ENCODE peak calls at places on chromosome 1, in four cellular contexts. One of them, this sample, is unnamed.
A peak's percentile ranks its signal among the peaks of the same experiment; 100 is the strongest.

GRCh38 chr1:22531251-22531650 is 32.0 kb upstream of the EPHA8 start:
- DNase-seq in heart right ventricle: no peak
- DNase-seq in HL-60: no peak
- DNase-seq in IMR-90: no peak
- DNase-seq in this sample: no peak

GRCh38 chr1:184110253-184111204 is 59.0 kb downstream of the TSEN15 start:
- DNase-seq in HL-60: no peak
- DNase-seq in heart right ventricle: no peak
- DNase-seq in IMR-90: no peak
- DNase-seq in this sample: no peak

GRCh38 chr1:93353286-93353685 is 7.6 kb downstream of the DR1 start:
- DNase-seq in heart right ventricle: no peak
- DNase-seq in IMR-90: no peak
- DNase-seq in HL-60: no peak
- DNase-seq in this sample: no peak

GRCh38 chr1:54188291-54188690 is 11.5 kb downstream of the CYB5RL start:
- DNase-seq in IMR-90: peak; percentile 56
- DNase-seq in heart right ventricle: no peak
- DNase-seq in HL-60: no peak
- DNase-seq in this sample: no peak

GRCh38 chr1:62068302-62068936 is 126.2 kb upstream of the L1TD1 start:
- DNase-seq in HL-60: no peak
- DNase-seq in heart right ventricle: no peak
- DNase-seq in IMR-90: no peak
- DNase-seq in this sample: no peak

GRCh38 chr1:89908993-89909436 is 85.9 kb upstream of the ZNF326 start:
- DNase-seq in heart right ventricle: no peak
- DNase-seq in IMR-90: peak; percentile 79
- DNase-seq in HL-60: peak; percentile 25
- DNase-seq in this sample: peak; percentile 74

GRCh38 chr1:201713093-201713810 is 115.7 kb upstream of the IPO9 start:
- DNase-seq in HL-60: peak; percentile 21
- DNase-seq in IMR-90: peak; percentile 99
- DNase-seq in heart right ventricle: peak; percentile 91
- DNase-seq in this sample: peak; percentile 94

GRCh38 chr1:223712856-223713494 is 636 bp downstream of the CAPN2 start:
- DNase-seq in heart right ventricle: peak; percentile 58
- DNase-seq in HL-60: no peak
- DNase-seq in IMR-90: no peak
- DNase-seq in this sample: no peak

GRCh38 chr1:177472567-177472966 is 301.8 kb downstream of the BRINP2 start:
- DNase-seq in heart right ventricle: no peak
- DNase-seq in HL-60: no peak
- DNase-seq in IMR-90: no peak
- DNase-seq in this sample: peak; percentile 55

GRCh38 chr1:161180643-161181042 is 3.3 kb upstream of the B4GALT3 start:
- DNase-seq in HL-60: no peak
- DNase-seq in IMR-90: no peak
- DNase-seq in heart right ventricle: no peak
- DNase-seq in this sample: no peak

GRCh38 chr1:22418852-22419480 is 32.7 kb upstream of the ZBTB40 start:
- DNase-seq in IMR-90: peak; percentile 59
- DNase-seq in HL-60: no peak
- DNase-seq in heart right ventricle: no peak
- DNase-seq in this sample: no peak

GRCh38 chr1:54464477-54465146 is 58.4 kb upstream of the SSBP3 start:
- DNase-seq in HL-60: peak; percentile 82
- DNase-seq in IMR-90: peak; percentile 24
- DNase-seq in heart right ventricle: no peak
- DNase-seq in this sample: no peak

GRCh38 chr1:92842082-92843045 is 10.5 kb downstream of the RPL5 start:
- DNase-seq in heart right ventricle: no peak
- DNase-seq in IMR-90: no peak
- DNase-seq in HL-60: no peak
- DNase-seq in this sample: no peak

GRCh38 chr1:222554177-222554576 is 6.3 kb upstream of the HHIPL2 start:
- DNase-seq in heart right ventricle: no peak
- DNase-seq in IMR-90: no peak
- DNase-seq in HL-60: no peak
- DNase-seq in this sample: no peak

GRCh38 chr1:210695041-210695440 is 366.3 kb downstream of the HHAT start:
- DNase-seq in HL-60: no peak
- DNase-seq in IMR-90: peak; percentile 32
- DNase-seq in heart right ventricle: no peak
- DNase-seq in this sample: no peak

GRCh38 chr1:167599839-167600581 is 30.0 kb upstream of the RCSD1 start:
- DNase-seq in IMR-90: peak; percentile 22
- DNase-seq in heart right ventricle: no peak
- DNase-seq in HL-60: peak; percentile 52
- DNase-seq in this sample: peak; percentile 63

GRCh38 chr1:227884370-227885134 is 63.2 kb downstream of the WNT9A start:
- DNase-seq in IMR-90: no peak
- DNase-seq in HL-60: no peak
- DNase-seq in heart right ventricle: no peak
- DNase-seq in this sample: no peak

GRCh38 chr1:166089804-166090203 is 77.0 kb downstream of the FAM78B start:
- DNase-seq in heart right ventricle: no peak
- DNase-seq in IMR-90: no peak
- DNase-seq in HL-60: no peak
- DNase-seq in this sample: no peak

GRCh38 chr1:195275688-195276087 is 1332.6 kb downstream of the KCNT2 start:
- DNase-seq in heart right ventricle: no peak
- DNase-seq in HL-60: no peak
- DNase-seq in IMR-90: no peak
- DNase-seq in this sample: no peak

GRCh38 chr1:245298781-245299180 is 144.0 kb downstream of the KIF26B start:
- DNase-seq in HL-60: no peak
- DNase-seq in heart right ventricle: no peak
- DNase-seq in IMR-90: no peak
- DNase-seq in this sample: peak; percentile 57

GRCh38 chr1:109718495-109718894 is 6.4 kb downstream of the GSTM5 start:
- DNase-seq in heart right ventricle: no peak
- DNase-seq in HL-60: no peak
- DNase-seq in IMR-90: peak; percentile 27
- DNase-seq in this sample: peak; percentile 21

GRCh38 chr1:229114781-229115417 is 156.0 kb upstream of the RAB4A start:
- DNase-seq in heart right ventricle: no peak
- DNase-seq in HL-60: no peak
- DNase-seq in IMR-90: peak; percentile 2
- DNase-seq in this sample: no peak

GRCh38 chr1:159923203-159924024 is 1.9 kb downstream of the TAGLN2 start:
- DNase-seq in HL-60: peak; percentile 91
- DNase-seq in IMR-90: peak; percentile 83
- DNase-seq in heart right ventricle: peak; percentile 84
- DNase-seq in this sample: peak; percentile 84

GRCh38 chr1:41305576-41306365 is 55.5 kb upstream of the FOXO6 start:
- DNase-seq in IMR-90: no peak
- DNase-seq in HL-60: no peak
- DNase-seq in heart right ventricle: no peak
- DNase-seq in this sample: no peak

GRCh38 chr1:180144659-180145357 is 9.9 kb upstream of the QSOX1 start:
- DNase-seq in heart right ventricle: no peak
- DNase-seq in IMR-90: no peak
- DNase-seq in HL-60: no peak
- DNase-seq in this sample: no peak

GRCh38 chr1:167263784-167264464 is 43.2 kb downstream of the POU2F1 start:
- DNase-seq in IMR-90: no peak
- DNase-seq in heart right ventricle: no peak
- DNase-seq in HL-60: no peak
- DNase-seq in this sample: no peak

GRCh38 chr1:231507476-231508355 is 20.8 kb upstream of the TSNAX start:
- DNase-seq in IMR-90: no peak
- DNase-seq in HL-60: no peak
- DNase-seq in heart right ventricle: no peak
- DNase-seq in this sample: peak; percentile 58
- H3K4me3 ChIP-seq in IMR-90: no peak overlapping the region
- H3K4me3 ChIP-seq in HL-60: no peak overlapping the region
- H3K4me3 ChIP-seq in heart right ventricle: no peak overlapping the region
- H3K4me3 ChIP-seq in this sample: no peak overlapping the region

DNA sequence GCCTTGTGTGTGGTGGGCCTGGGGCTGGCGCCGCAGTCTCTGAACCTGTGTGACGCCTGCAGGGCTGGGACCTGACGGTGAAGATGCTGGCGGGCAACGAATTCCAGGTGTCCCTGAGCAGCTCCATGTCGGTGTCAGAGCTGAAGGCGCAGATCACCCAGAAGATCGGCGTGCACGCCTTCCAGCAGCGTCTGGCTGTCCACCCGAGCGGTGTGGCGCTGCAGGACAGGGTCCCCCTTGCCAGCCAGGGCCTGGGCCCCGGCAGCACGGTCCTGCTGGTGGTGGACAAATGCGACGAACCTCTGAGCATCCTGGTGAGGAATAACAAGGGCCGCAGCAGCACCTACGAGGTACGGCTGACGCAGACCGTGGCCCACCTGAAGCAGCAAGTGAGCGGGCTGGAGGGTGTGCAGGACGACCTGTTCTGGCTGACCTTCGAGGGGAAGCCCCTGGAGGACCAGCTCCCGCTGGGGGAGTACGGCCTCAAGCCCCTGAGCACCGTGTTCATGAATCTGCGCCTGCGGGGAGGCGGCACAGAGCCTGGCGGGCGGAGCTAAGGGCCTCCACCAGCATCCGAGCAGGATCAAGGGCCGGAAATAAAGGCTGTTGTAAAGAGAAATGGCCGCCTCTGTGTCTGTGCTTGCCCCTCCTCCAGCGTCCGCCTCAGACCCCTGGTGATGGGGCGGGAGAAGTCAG is 773 bp downstream of the ISG15 start:
- DNase-seq in IMR-90: peak; percentile 21
- DNase-seq in HL-60: no peak
- DNase-seq in heart right ventricle: no peak
- DNase-seq in this sample: no peak
- TF ChIP-seq CTCF in IMR-90: no peak
- TF ChIP-seq CTCF in HL-60: no peak
- TF ChIP-seq CTCF in heart right ventricle: no peak
- TF ChIP-seq CTCF in this sample: no peak

DNA sequence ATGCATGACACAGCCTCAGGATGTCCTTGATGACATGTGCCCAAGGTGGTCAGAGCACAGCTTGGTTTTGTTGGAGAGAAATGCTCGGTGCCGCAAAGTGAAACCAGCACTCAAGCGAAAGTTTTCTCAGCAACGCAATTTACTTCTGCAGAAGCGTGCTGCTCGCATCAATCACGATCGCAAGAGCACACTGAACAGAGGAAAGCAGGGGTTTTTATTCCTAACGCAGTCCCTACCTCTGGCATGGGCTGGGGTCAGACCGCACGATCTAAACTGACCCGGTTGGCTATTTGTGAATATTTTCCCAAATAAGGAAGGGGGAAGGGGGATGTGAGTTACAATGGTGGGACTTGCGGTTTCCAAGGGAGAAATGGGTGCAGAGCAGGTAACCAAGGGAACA is 809 bp upstream of the ZNF669 start:
- DNase-seq in HL-60: no peak
- DNase-seq in IMR-90: no peak
- DNase-seq in heart right ventricle: no peak
- DNase-seq in this sample: no peak
- H3K4me3 ChIP-seq in HL-60: no peak overlapping the region
- H3K4me3 ChIP-seq in IMR-90: no peak overlapping the region
- H3K4me3 ChIP-seq in heart right ventricle: peak overlapping the region; percentile 90
- H3K4me3 ChIP-seq in this sample: no peak overlapping the region

GRCh38 chr1:174301295-174302077 is 142.2 kb downstream of the RABGAP1L start:
- DNase-seq in heart right ventricle: no peak
- DNase-seq in HL-60: no peak
- DNase-seq in IMR-90: no peak
- DNase-seq in this sample: no peak

GRCh38 chr1:174296309-174296708 is 137.0 kb downstream of the RABGAP1L start:
- DNase-seq in heart right ventricle: no peak
- DNase-seq in IMR-90: no peak
- DNase-seq in HL-60: no peak
- DNase-seq in this sample: no peak

GRCh38 chr1:174297351-174297750 is 138.0 kb downstream of the RABGAP1L start:
- DNase-seq in IMR-90: no peak
- DNase-seq in HL-60: no peak
- DNase-seq in heart right ventricle: no peak
- DNase-seq in this sample: no peak
- TF ChIP-seq CTCF in IMR-90: no peak
- TF ChIP-seq CTCF in HL-60: no peak
- TF ChIP-seq CTCF in heart right ventricle: no peak
- TF ChIP-seq CTCF in this sample: no peak

DNA sequence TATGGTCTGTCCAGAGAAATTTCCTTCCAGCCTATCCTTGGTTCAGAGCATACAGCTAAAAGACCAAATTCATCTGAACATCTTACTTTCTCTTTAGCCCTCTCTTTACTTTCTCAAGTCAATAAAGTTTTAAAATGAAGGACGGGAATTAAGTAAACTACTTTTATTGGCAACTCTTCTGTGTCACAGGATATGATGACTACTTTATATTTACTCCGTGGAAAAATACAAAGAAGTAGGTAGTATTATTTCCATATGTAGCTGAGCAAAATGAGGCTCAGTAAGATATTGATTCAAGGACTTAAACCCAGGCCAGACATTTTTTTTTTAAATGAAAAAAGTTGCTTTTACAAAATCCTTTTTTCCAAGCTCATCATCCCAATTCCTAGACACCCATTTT is 151.2 kb upstream of the DPYD start:
- DNase-seq in IMR-90: no peak
- DNase-seq in heart right ventricle: no peak
- DNase-seq in HL-60: no peak
- DNase-seq in this sample: no peak
- H3K4me3 ChIP-seq in IMR-90: no peak overlapping the region
- H3K4me3 ChIP-seq in heart right ventricle: no peak overlapping the region
- H3K4me3 ChIP-seq in HL-60: no peak overlapping the region
- H3K4me3 ChIP-seq in this sample: no peak overlapping the region

GRCh38 chr1:1619917-1620361 is 4.6 kb downstream of the MIB2 start:
- DNase-seq in heart right ventricle: peak; percentile 55
- DNase-seq in IMR-90: no peak
- DNase-seq in HL-60: peak; percentile 31
- DNase-seq in this sample: no peak
- TF ChIP-seq CTCF in heart right ventricle: peak; percentile 45
- TF ChIP-seq CTCF in IMR-90: peak; percentile 25
- TF ChIP-seq CTCF in HL-60: peak; percentile 48
- TF ChIP-seq CTCF in this sample: no peak

DNA sequence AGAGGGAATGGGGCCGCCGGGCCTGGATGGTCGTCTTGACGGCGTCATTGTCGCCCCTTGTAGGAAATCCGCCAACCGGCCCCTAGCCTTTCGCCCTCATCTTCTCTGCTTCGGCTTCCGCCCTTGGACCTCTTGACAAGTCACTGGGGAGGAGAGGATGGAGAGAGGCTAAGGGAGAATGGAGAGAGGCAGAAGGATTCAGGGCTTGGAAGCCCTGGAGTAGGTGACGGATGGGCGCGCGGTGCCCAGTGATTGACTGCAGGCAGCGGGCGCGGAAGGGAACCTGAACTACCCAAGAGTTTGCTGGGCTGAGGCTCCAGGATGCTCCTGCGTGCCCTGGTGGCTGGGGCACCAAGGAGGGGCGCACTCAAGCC is 651 bp downstream of the PDE4B start:
- DNase-seq in IMR-90: peak; percentile 11
- DNase-seq in heart right ventricle: no peak
- DNase-seq in HL-60: no peak
- DNase-seq in this sample: no peak
- H3K4me3 ChIP-seq in IMR-90: peak overlapping the region; percentile 53
- H3K4me3 ChIP-seq in heart right ventricle: peak overlapping the region; percentile 33
- H3K4me3 ChIP-seq in HL-60: peak overlapping the region; percentile 32
- H3K4me3 ChIP-seq in this sample: no peak overlapping the region